ENCODE peak calls at places on chromosome 19, in five cellular contexts. X is tibial nerve, S is uterus, D is lower leg skin, O is OCI-LY7. W is an unnamed sample.

GRCh38 chr19:42596391-42597071 is 1.8 kb upstream of the CEACAM8 start:
- DNase-seq in S (no peak), O (peak), D (no peak), X (no peak), W (no peak)

GRCh38 chr19:677601-678380 is 1.6 kb downstream of the FSTL3 start:
- DNase-seq in O (peak), D (peak), X (no peak), S (no peak), W (no peak)

GRCh38 chr19:15463865-15464371 is 426 bp downstream of the RASAL3 start:
- DNase-seq in D (no peak), X (no peak), S (no peak), O (peak), W (no peak)

GRCh38 chr19:54448037-54448773 is 794 bp upstream of the LENG8 start:
- DNase-seq in S (peak), O (peak), X (peak), D (peak), W (no peak)

GRCh38 chr19:18053571-18054219 is 33.0 kb downstream of the IL12RB1 start:
- DNase-seq in S (no peak), D (no peak), O (no peak), X (no peak), W (no peak)

GRCh38 chr19:56119585-56119978 is 1.5 kb downstream of the ZNF787 start:
- DNase-seq in O (no peak), X (no peak), D (peak), S (no peak), W (no peak)

GRCh38 chr19:4140237-4140711 is 13.2 kb upstream of the CREB3L3 start:
- DNase-seq in D (no peak), X (no peak), O (peak), S (no peak), W (no peak)

GRCh38 chr19:11203194-11204075 is 6.1 kb upstream of the KANK2 start:
- DNase-seq in X (peak), O (peak), S (peak), D (peak), W (peak)

GRCh38 chr19:6723108-6723618 is 2.7 kb upstream of the C3 start:
- DNase-seq in O (no peak), X (no peak), S (peak), D (no peak), W (no peak)

GRCh38 chr19:10270180-10270615 is 722 bp upstream of the ICAM1 start:
- DNase-seq in O (no peak), X (peak), D (peak), S (peak), W (no peak)

GRCh38 chr19:7068599-7068998 is 904 bp upstream of the ZNF557 start:
- DNase-seq in O (no peak), S (no peak), X (no peak), D (no peak), W (no peak)

GRCh38 chr19:39949026-39949747 is 14.8 kb upstream of the FCGBP start:
- DNase-seq in X (no peak), O (no peak), D (no peak), S (no peak), W (no peak)

GRCh38 chr19:10431254-10431942 is 11.1 kb downstream of the PDE4A start:
- DNase-seq in S (peak), X (no peak), D (no peak), O (no peak), W (no peak)

GRCh38 chr19:16516923-16517610 is 20.9 kb downstream of the C19orf44 start:
- DNase-seq in S (no peak), D (no peak), O (peak), X (no peak), W (no peak)

GRCh38 chr19:36152061-36152885 is at the start of gene COX7A1:
- DNase-seq in X (peak), S (peak), D (peak), O (no peak), W (no peak)

GRCh38 chr19:1189419-1189818 is 15.4 kb upstream of the SBNO2 start:
- DNase-seq in D (no peak), S (no peak), X (no peak), O (no peak), W (no peak)

GRCh38 chr19:5809469-5809868 is 4.6 kb downstream of the NRTN start:
- DNase-seq in S (no peak), O (no peak), D (no peak), X (no peak), W (no peak)

GRCh38 chr19:5403968-5404640 is 51.1 kb upstream of the ZNRF4 start:
- DNase-seq in S (peak), X (peak), D (peak), O (peak), W (peak)

GRCh38 chr19:7832009-7832408 is 2.0 kb downstream of the EVI5L start:
- DNase-seq in O (no peak), D (no peak), X (no peak), S (no peak), W (no peak)

GRCh38 chr19:49497047-49497789 is 984 bp downstream of the RPS11 start:
- DNase-seq in D (peak), S (no peak), O (peak), X (peak), W (no peak)

GRCh38 chr19:38073806-38074685 is 150.0 kb downstream of the DPF1 start:
- DNase-seq in D (no peak), X (no peak), O (no peak), S (no peak), W (no peak)

GRCh38 chr19:23823952-23824389 is 65.3 kb upstream of the ZNF681 start:
- DNase-seq in O (peak), D (no peak), X (no peak), S (no peak), W (no peak)

GRCh38 chr19:13195678-13196077 is 45.5 kb downstream of the IER2 start:
- DNase-seq in D (no peak), O (peak), X (no peak), S (no peak), W (no peak)

GRCh38 chr19:13101590-13102415 is 855 bp downstream of the LYL1 start:
- DNase-seq in D (peak), S (no peak), X (no peak), O (no peak), W (no peak)

GRCh38 chr19:15869873-15870272 is 28.0 kb downstream of the CYP4F2 start:
- DNase-seq in D (no peak), O (no peak), S (no peak), X (no peak), W (no peak)

GRCh38 chr19:15264061-15264932 is 32.0 kb upstream of the EPHX3 start:
- DNase-seq in D (peak), O (peak), X (peak), S (peak), W (no peak)

GRCh38 chr19:41376998-41377365 is 649 bp downstream of the TMEM91 start:
- DNase-seq in D (no peak), S (no peak), O (no peak), X (no peak), W (no peak)

GRCh38 chr19:17125728-17126677 is 50.4 kb downstream of the MYO9B start:
- DNase-seq in D (peak), O (peak), S (peak), X (no peak), W (no peak)

GRCh38 chr19:16661480-16662034 is 618 bp downstream of the TMEM38A start:
- DNase-seq in O (peak), D (peak), S (peak), X (peak), W (no peak)

GRCh38 chr19:57816652-57817051 is 1.9 kb upstream of the ZNF552 start:
- DNase-seq in X (no peak), S (no peak), O (no peak), D (no peak), W (no peak)

GRCh38 chr19:33811736-33812387 is 15.2 kb downstream of the KCTD15 start:
- DNase-seq in S (no peak), O (no peak), D (peak), X (no peak), W (no peak)

GRCh38 chr19:33392341-33393285 is 19.1 kb downstream of the CEBPG start:
- DNase-seq in S (peak), D (peak), X (peak), O (no peak), W (no peak)

GRCh38 chr19:45152504-45153338 is 8.1 kb downstream of the NKPD1 start:
- DNase-seq in O (no peak), X (no peak), S (peak), D (peak), W (no peak)

GRCh38 chr19:11551603-11552235 is 7.3 kb downstream of the ELOF1 start:
- DNase-seq in X (no peak), D (no peak), S (peak), O (peak), W (no peak)

GRCh38 chr19:7897289-7897688 is 6.4 kb upstream of the MAP2K7 start:
- DNase-seq in X (no peak), S (no peak), D (no peak), O (no peak), W (no peak)

GRCh38 chr19:51799311-51799997 is 4.5 kb downstream of the FPR3 start:
- DNase-seq in S (peak), O (no peak), D (peak), X (peak), W (peak)

GRCh38 chr19:3522421-3523360 is 16.3 kb upstream of the TEKTIP1 start:
- DNase-seq in X (no peak), D (no peak), O (no peak), S (no peak), W (no peak)

GRCh38 chr19:41956621-41957020 is 2.5 kb downstream of the RABAC1 start:
- DNase-seq in S (no peak), X (no peak), O (no peak), D (no peak), W (no peak)

GRCh38 chr19:18709546-18709945 is 26.1 kb downstream of the CRTC1 start:
- DNase-seq in X (no peak), O (no peak), D (no peak), S (no peak), W (no peak)

DNA sequence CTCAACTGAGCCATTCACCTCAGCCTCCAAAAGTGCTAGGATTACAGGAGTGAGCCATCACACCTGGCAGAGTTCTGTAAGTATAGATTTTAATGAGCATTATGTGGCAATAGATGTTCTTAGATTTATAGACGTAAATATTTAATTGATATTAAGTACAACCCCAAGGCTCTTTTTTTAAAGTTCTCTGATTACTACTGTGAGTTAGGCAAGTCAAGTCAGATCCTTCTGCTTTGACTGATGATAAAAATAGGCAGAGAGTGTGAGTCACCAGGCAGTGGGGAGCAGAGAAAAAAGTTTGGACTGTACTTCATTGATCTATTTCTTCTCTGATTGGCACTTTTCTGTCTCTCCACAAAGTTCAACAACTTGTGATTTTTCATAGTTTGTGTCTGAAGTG is 1379.9 kb downstream of the UQCRFS1 start:
- DNase-seq in O (no peak), S (no peak), D (no peak), X (no peak), W (no peak)
- H3K4me3 ChIP-seq in O (no peak), S (no peak), D (no peak), X (no peak), W (no peak)

DNA sequence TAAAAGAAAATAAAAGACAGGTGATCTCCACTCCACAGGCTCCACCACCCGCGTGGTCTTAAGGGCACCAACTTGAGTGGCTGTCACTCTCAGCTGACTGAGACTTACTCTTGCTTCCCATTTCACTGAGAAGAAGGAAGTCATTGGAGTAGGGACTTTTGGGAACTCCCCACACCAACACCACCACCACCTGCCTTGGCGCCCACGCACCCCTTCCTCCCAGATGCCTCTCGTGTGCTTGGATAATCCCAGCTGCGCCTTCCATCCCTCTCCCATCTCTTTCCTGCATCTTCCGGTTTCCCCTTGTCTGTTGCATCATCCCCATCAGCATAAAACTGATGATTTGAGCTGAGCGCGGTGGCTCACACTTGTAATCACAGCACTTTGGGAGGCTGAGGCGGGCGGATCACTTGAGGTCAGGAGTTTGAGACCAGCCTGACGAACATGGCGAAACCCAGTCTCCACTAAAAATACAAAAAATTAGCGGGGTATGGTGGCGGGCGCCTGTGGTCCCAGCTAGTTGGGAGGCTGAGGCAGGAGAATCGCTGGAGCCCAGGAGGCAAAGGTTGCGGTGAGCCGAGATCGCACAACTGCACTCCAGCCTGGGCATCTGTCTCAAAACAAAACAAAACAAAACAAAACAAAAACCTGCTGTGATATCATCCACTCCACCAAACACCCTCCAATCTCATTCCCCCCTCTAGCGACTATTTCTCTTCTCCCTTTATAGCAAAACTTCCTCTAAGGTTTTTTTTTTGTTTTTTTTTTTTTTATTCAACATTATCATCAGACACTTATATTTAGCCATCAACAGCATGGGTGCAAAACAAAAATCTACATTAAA is 25.5 kb downstream of the AP2S1 start:
- DNase-seq in S (no peak), X (no peak), O (peak), D (no peak), W (no peak)
- TF ChIP-seq CTCF in S (no peak), X (no peak), O (peak), D (no peak), W (peak)

GRCh38 chr19:22784051-22784450 is at the start of gene ZNF99:
- DNase-seq in O (no peak), X (peak), S (peak), D (no peak), W (no peak)
- H3K4me3 ChIP-seq in O (no peak), X (peak), S (peak), D (no peak), W (no peak)

GRCh38 chr19:2464389-2464788 is 7.6 kb upstream of the LMNB2 start:
- DNase-seq in O (no peak), S (no peak), X (no peak), D (no peak), W (no peak)

GRCh38 chr19:2474232-2475017 is 1.5 kb upstream of the GADD45B start:
- DNase-seq in X (peak), O (peak), D (peak), S (peak), W (no peak)

GRCh38 chr19:2475018-2475701 is 767 bp upstream of the GADD45B start:
- DNase-seq in S (peak), D (peak), O (peak), X (peak), W (no peak)

DNA sequence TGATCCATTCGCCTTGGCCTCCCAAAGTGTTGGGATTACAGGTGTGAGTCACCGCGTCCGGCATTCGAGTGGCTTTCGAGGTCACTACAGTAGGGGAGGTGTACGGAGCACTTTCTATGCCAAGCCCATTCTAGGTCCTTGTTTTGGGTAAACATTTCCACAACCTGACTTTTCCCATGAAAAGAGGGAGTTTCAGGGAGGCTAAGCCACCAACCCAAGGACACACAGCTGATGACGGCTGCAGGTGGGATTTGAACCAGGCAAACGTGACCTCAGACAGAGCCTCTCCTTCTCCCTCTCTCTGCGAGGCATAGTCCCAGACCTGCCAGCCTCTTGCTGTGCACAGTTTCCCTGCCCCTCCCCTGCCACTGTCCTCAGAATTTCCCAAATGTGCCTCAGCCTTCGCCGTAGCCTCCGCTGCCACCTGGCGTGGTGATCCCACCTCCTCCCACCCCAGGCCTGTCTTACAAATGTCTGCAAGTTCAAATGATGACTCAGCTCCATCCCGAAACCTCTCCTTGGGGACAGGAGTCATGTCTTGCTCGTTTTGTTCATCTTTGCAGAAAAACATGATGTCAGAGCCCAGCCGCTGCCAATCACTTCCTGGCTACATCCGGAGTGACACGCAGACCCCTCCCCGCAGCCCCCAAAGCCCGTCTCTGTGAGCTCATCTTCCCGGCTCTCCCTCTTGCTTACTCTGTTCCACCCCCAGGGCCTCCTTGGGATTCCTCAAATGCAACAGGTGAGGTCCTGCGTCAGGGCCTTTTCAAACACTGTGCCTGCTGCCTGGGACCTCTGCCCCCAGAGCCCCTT is 6.6 kb upstream of the GADD45B start:
- DNase-seq in O (no peak), X (no peak), S (no peak), D (no peak), W (no peak)
- TF ChIP-seq CTCF in O (no peak), X (no peak), S (no peak), D (peak), W (no peak)

DNA sequence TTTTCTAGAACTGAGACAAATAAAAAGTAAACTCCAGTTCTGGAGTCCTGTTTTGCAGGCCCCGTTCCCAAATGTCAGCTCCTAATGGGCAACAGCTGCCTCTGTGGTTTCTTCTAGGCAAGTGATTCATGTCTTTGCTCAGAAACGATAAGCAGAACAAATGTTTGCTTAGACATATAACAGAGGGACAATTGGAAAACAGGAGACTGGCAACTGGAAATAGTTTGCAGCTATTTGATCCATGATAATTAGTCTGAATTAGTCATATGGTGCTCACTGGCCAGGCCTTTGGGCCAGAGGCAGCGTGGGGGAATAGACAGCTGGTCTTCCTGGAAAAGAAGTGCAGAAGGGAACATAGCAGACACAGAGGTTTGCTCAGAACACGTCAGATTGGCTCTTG is 29.2 kb upstream of the TSHZ3 start:
- DNase-seq in D (no peak), O (no peak), X (no peak), S (peak), W (peak)
- H3K4me3 ChIP-seq in D (no peak), O (no peak), X (no peak), S (no peak), W (no peak)